ENCODE peak calls at places on chromosome 5, in nine cellular contexts. W is prostate gland; K is left ventricle myocardium inferior; M is thyroid gland; S is CD8-positive, alpha-beta T cell; V is ovary; B is kidney; P is left lung; A is MM.1S. H is an unnamed sample.
A peak's percentile ranks its signal among the peaks of the same experiment; 100 is the strongest.

GRCh38 chr5:8208307-8208706 is 339.4 kb downstream of the MTRR start:
- DNase-seq in W (no peak), K (no peak), M (no peak), S (no peak), V (no peak), B (no peak), P (no peak), A (no peak), H (no peak)

GRCh38 chr5:142692280-142692775 is 6.4 kb upstream of the FGF1 start:
- DNase-seq in W (no peak), K (no peak), M (no peak), S (no peak), V (no peak), B (no peak), P (no peak), A (no peak), H (no peak)

GRCh38 chr5:147303251-147303650 is 68.4 kb downstream of the STK32A start:
- DNase-seq in W (no peak), K (no peak), M (peak; percentile 59), S (no peak), V (no peak), B (no peak), P (no peak), A (no peak), H (no peak)

GRCh38 chr5:142433526-142434321 is 108.9 kb upstream of the SPRY4 start:
- DNase-seq in W (no peak), K (no peak), M (no peak), S (no peak), V (no peak), B (no peak), P (no peak), A (no peak), H (no peak)

GRCh38 chr5:140041492-140042421 is 1.3 kb downstream of the NRG2 start:
- DNase-seq in W (peak; percentile 7), K (peak; percentile 50), M (peak; percentile 27), S (no peak), V (peak; percentile 52), B (peak; percentile 82), P (peak; percentile 78), A (no peak), H (peak; percentile 58)

GRCh38 chr5:170338933-170339779 is 41.6 kb upstream of the LCP2 start:
- DNase-seq in W (no peak), K (no peak), M (peak; percentile 27), S (peak; percentile 67), V (no peak), B (no peak), P (no peak), A (peak; percentile 81), H (no peak)

GRCh38 chr5:2222246-2222645 is 339.5 kb upstream of the IRX4 start:
- DNase-seq in W (no peak), K (no peak), M (no peak), S (no peak), V (no peak), B (peak; percentile 32), P (no peak), A (no peak), H (no peak)

GRCh38 chr5:172223901-172224873 is 30.2 kb downstream of the EFCAB9 start:
- DNase-seq in W (no peak), K (no peak), M (no peak), S (no peak), V (no peak), B (no peak), P (no peak), A (peak; percentile 76), H (no peak)

GRCh38 chr5:643811-644271 is 31.7 kb downstream of the CEP72 start:
- DNase-seq in W (no peak), K (no peak), M (no peak), S (no peak), V (no peak), B (peak; percentile 57), P (no peak), A (peak; percentile 82), H (no peak)

GRCh38 chr5:2482778-2483177 is 268.7 kb downstream of the IRX2 start:
- DNase-seq in W (no peak), K (no peak), M (no peak), S (no peak), V (no peak), B (no peak), P (no peak), A (no peak), H (no peak)

GRCh38 chr5:81895312-81895711 is 76.5 kb upstream of the ATG10 start:
- DNase-seq in W (no peak), K (no peak), M (no peak), S (no peak), V (no peak), B (no peak), P (no peak), A (no peak), H (no peak)

GRCh38 chr5:92222449-92222848 is 839.3 kb upstream of the ARRDC3 start:
- DNase-seq in W (no peak), K (no peak), M (no peak), S (no peak), V (no peak), B (no peak), P (no peak), A (no peak), H (no peak)

GRCh38 chr5:131630963-131631350 is 4.1 kb downstream of the RAPGEF6 start:
- DNase-seq in W (no peak), K (no peak), M (no peak), S (no peak), V (no peak), B (no peak), P (no peak), A (no peak), H (no peak)
- H3K4me1 ChIP-seq in W (peaks cover 3% of the 10 kb centered on the region), K (peaks cover 65% of the 10 kb centered on the region), M (peaks cover 9% of the 10 kb centered on the region), S (peaks cover 67% of the 10 kb centered on the region), V (peaks cover 5% of the 10 kb centered on the region), B (peaks cover 5% of the 10 kb centered on the region), P (peaks cover 48% of the 10 kb centered on the region), A (peaks cover 10% of the 10 kb centered on the region), H (peaks cover 16% of the 10 kb centered on the region)

GRCh38 chr5:173323121-173323798 is 5.0 kb downstream of the STC2 start:
- DNase-seq in W (no peak), K (no peak), M (no peak), S (no peak), V (no peak), B (peak; percentile 64), P (no peak), A (no peak), H (no peak)
- H3K4me1 ChIP-seq in W (peaks cover 4% of the 10 kb centered on the region), K (peaks cover 90% of the 10 kb centered on the region), M (peaks cover 18% of the 10 kb centered on the region), S (no peaks in the 10 kb centered on the region), V (peaks cover 14% of the 10 kb centered on the region), B (peaks cover 29% of the 10 kb centered on the region), P (peaks cover 47% of the 10 kb centered on the region), A (peaks cover 7% of the 10 kb centered on the region), H (peaks cover 8% of the 10 kb centered on the region)

GRCh38 chr5:117788596-117788995 is 1199.8 kb downstream of the DTWD2 start:
- DNase-seq in W (no peak), K (no peak), M (no peak), S (no peak), V (no peak), B (no peak), P (no peak), A (no peak), H (no peak)
- H3K4me1 ChIP-seq in W (no peaks in the 10 kb centered on the region), K (peaks cover 2% of the 10 kb centered on the region), M (no peaks in the 10 kb centered on the region), S (no peaks in the 10 kb centered on the region), V (no peaks in the 10 kb centered on the region), B (no peaks in the 10 kb centered on the region), P (no peaks in the 10 kb centered on the region), A (no peaks in the 10 kb centered on the region), H (no peaks in the 10 kb centered on the region)

GRCh38 chr5:35799751-35800150 is 56.9 kb upstream of the IL7R start:
- DNase-seq in W (no peak), K (no peak), M (no peak), S (no peak), V (no peak), B (no peak), P (no peak), A (no peak), H (no peak)

GRCh38 chr5:35804201-35804653 is 52.5 kb upstream of the IL7R start:
- DNase-seq in W (no peak), K (no peak), M (peak; percentile 29), S (no peak), V (no peak), B (no peak), P (no peak), A (no peak), H (no peak)

GRCh38 chr5:35803221-35803651 is 53.5 kb upstream of the IL7R start:
- DNase-seq in W (no peak), K (peak; percentile 15), M (peak; percentile 77), S (no peak), V (peak; percentile 21), B (no peak), P (no peak), A (no peak), H (peak; percentile 69)
- H3K4me1 ChIP-seq in W (no peaks in the 10 kb centered on the region), K (peaks cover 20% of the 10 kb centered on the region), M (peaks cover 21% of the 10 kb centered on the region), S (peaks cover 37% of the 10 kb centered on the region), V (peaks cover 4% of the 10 kb centered on the region), B (peaks cover 2% of the 10 kb centered on the region), P (peaks cover 14% of the 10 kb centered on the region), A (no peaks in the 10 kb centered on the region), H (no peaks in the 10 kb centered on the region)